ENCODE peak calls at places on chromosomes 16 and 17, in five cellular contexts. One of them, this sample, is unnamed.

GRCh38 chr17:81030726-81031570 is 4.0 kb upstream of the BAIAP2 start:
- DNase-seq in adrenal gland: no peak
- DNase-seq in progenitor cell of endocrine pancreas: no peak
- DNase-seq in Peyer's patch: no peak
- DNase-seq in SK-N-SH: no peak
- DNase-seq in this sample: no peak

GRCh38 chr17:59154335-59154720 is 658 bp downstream of the SKA2 start:
- DNase-seq in adrenal gland: peak; percentile 54
- DNase-seq in progenitor cell of endocrine pancreas: peak; percentile 16
- DNase-seq in SK-N-SH: peak; percentile 53
- DNase-seq in Peyer's patch: peak; percentile 33
- DNase-seq in this sample: peak; percentile 9

GRCh38 chr17:2855063-2855600 is 58.9 kb downstream of the RAP1GAP2 start:
- DNase-seq in progenitor cell of endocrine pancreas: no peak
- DNase-seq in adrenal gland: no peak
- DNase-seq in SK-N-SH: no peak
- DNase-seq in Peyer's patch: no peak
- DNase-seq in this sample: no peak

GRCh38 chr17:41982026-41982989 is 15.7 kb downstream of the CNP start:
- DNase-seq in progenitor cell of endocrine pancreas: no peak
- DNase-seq in Peyer's patch: no peak
- DNase-seq in adrenal gland: peak; percentile 73
- DNase-seq in SK-N-SH: no peak
- DNase-seq in this sample: no peak

GRCh38 chr17:45092932-45093430 is 31.9 kb downstream of the NMT1 start:
- DNase-seq in progenitor cell of endocrine pancreas: no peak
- DNase-seq in Peyer's patch: peak; percentile 29
- DNase-seq in adrenal gland: peak; percentile 96
- DNase-seq in SK-N-SH: no peak
- DNase-seq in this sample: no peak

GRCh38 chr17:63544467-63545301 is 5.6 kb upstream of the DCAF7 start:
- DNase-seq in Peyer's patch: no peak
- DNase-seq in adrenal gland: no peak
- DNase-seq in SK-N-SH: peak; percentile 22
- DNase-seq in progenitor cell of endocrine pancreas: no peak
- DNase-seq in this sample: no peak

GRCh38 chr17:1813088-1813487 is 16.6 kb downstream of the SMYD4 start:
- DNase-seq in adrenal gland: no peak
- DNase-seq in Peyer's patch: no peak
- DNase-seq in progenitor cell of endocrine pancreas: no peak
- DNase-seq in SK-N-SH: no peak
- DNase-seq in this sample: no peak

GRCh38 chr17:16465861-16466338 is 26.1 kb downstream of the LRRC75A start:
- DNase-seq in Peyer's patch: no peak
- DNase-seq in adrenal gland: no peak
- DNase-seq in progenitor cell of endocrine pancreas: no peak
- DNase-seq in SK-N-SH: no peak
- DNase-seq in this sample: no peak

GRCh38 chr16:70729292-70729691 is 43.4 kb upstream of the MTSS2 start:
- DNase-seq in SK-N-SH: no peak
- DNase-seq in adrenal gland: no peak
- DNase-seq in progenitor cell of endocrine pancreas: no peak
- DNase-seq in Peyer's patch: no peak
- DNase-seq in this sample: no peak

GRCh38 chr17:74768069-74768762 is 7.9 kb downstream of the NAT9 start:
- DNase-seq in Peyer's patch: no peak
- DNase-seq in SK-N-SH: peak; percentile 52
- DNase-seq in adrenal gland: peak; percentile 98
- DNase-seq in progenitor cell of endocrine pancreas: no peak
- DNase-seq in this sample: no peak

GRCh38 chr17:75061055-75061438 is 14.0 kb downstream of the KCTD2 start:
- DNase-seq in Peyer's patch: no peak
- DNase-seq in adrenal gland: no peak
- DNase-seq in SK-N-SH: no peak
- DNase-seq in progenitor cell of endocrine pancreas: no peak
- DNase-seq in this sample: no peak

GRCh38 chr17:29613371-29613837 is 9.3 kb downstream of the CORO6 start:
- DNase-seq in adrenal gland: peak; percentile 96
- DNase-seq in Peyer's patch: peak; percentile 88
- DNase-seq in progenitor cell of endocrine pancreas: peak; percentile 88
- DNase-seq in SK-N-SH: peak; percentile 35
- DNase-seq in this sample: peak; percentile 93

GRCh38 chr16:87002717-87003413 is 314.3 kb downstream of the C16orf95 start:
- DNase-seq in progenitor cell of endocrine pancreas: no peak
- DNase-seq in Peyer's patch: no peak
- DNase-seq in adrenal gland: no peak
- DNase-seq in SK-N-SH: no peak
- DNase-seq in this sample: no peak

GRCh38 chr17:38431343-38432145 is 3.3 kb downstream of the ARHGAP23 start:
- DNase-seq in Peyer's patch: no peak
- DNase-seq in adrenal gland: no peak
- DNase-seq in SK-N-SH: no peak
- DNase-seq in progenitor cell of endocrine pancreas: no peak
- DNase-seq in this sample: no peak

GRCh38 chr17:49249292-49249794 is 18.8 kb upstream of the PHOSPHO1 start:
- DNase-seq in adrenal gland: no peak
- DNase-seq in SK-N-SH: no peak
- DNase-seq in progenitor cell of endocrine pancreas: no peak
- DNase-seq in Peyer's patch: no peak
- DNase-seq in this sample: no peak

GRCh38 chr16:80319181-80319580 is 221.6 kb upstream of the DYNLRB2 start:
- DNase-seq in progenitor cell of endocrine pancreas: no peak
- DNase-seq in Peyer's patch: no peak
- DNase-seq in SK-N-SH: no peak
- DNase-seq in adrenal gland: no peak
- DNase-seq in this sample: no peak

GRCh38 chr17:70995997-70996396 is 826.7 kb downstream of the KCNJ2 start:
- DNase-seq in adrenal gland: no peak
- DNase-seq in progenitor cell of endocrine pancreas: no peak
- DNase-seq in SK-N-SH: no peak
- DNase-seq in Peyer's patch: no peak
- DNase-seq in this sample: no peak

GRCh38 chr17:82495844-82496528 is 23.5 kb upstream of the FOXK2 start:
- DNase-seq in SK-N-SH: peak; percentile 10
- DNase-seq in adrenal gland: no peak
- DNase-seq in progenitor cell of endocrine pancreas: no peak
- DNase-seq in Peyer's patch: no peak
- DNase-seq in this sample: no peak

GRCh38 chr17:42221886-42222745 is 27.8 kb upstream of the GHDC start:
- DNase-seq in SK-N-SH: peak; percentile 77
- DNase-seq in progenitor cell of endocrine pancreas: no peak
- DNase-seq in Peyer's patch: peak; percentile 30
- DNase-seq in adrenal gland: peak; percentile 49
- DNase-seq in this sample: peak; percentile 63

GRCh38 chr16:56190903-56191806 is at the start of gene GNAO1:
- DNase-seq in adrenal gland: peak; percentile 60
- DNase-seq in progenitor cell of endocrine pancreas: peak; percentile 52
- DNase-seq in SK-N-SH: peak; percentile 94
- DNase-seq in Peyer's patch: peak; percentile 31
- DNase-seq in this sample: peak; percentile 33

GRCh38 chr17:15893333-15894024 is 51.5 kb upstream of the ADORA2B start:
- DNase-seq in progenitor cell of endocrine pancreas: no peak
- DNase-seq in SK-N-SH: no peak
- DNase-seq in adrenal gland: no peak
- DNase-seq in Peyer's patch: no peak
- DNase-seq in this sample: no peak

GRCh38 chr17:41404024-41404651 is 6.7 kb upstream of the KRT31 start:
- DNase-seq in Peyer's patch: no peak
- DNase-seq in SK-N-SH: no peak
- DNase-seq in adrenal gland: peak; percentile 47
- DNase-seq in progenitor cell of endocrine pancreas: no peak
- DNase-seq in this sample: peak; percentile 20

GRCh38 chr17:74759243-74759801 is 10.9 kb downstream of the NHERF1 start:
- DNase-seq in Peyer's patch: peak; percentile 76
- DNase-seq in adrenal gland: no peak
- DNase-seq in SK-N-SH: peak; percentile 38
- DNase-seq in progenitor cell of endocrine pancreas: no peak
- DNase-seq in this sample: peak; percentile 42

GRCh38 chr16:58085584-58086251 is 43.5 kb downstream of the CFAP20 start:
- DNase-seq in adrenal gland: no peak
- DNase-seq in progenitor cell of endocrine pancreas: no peak
- DNase-seq in Peyer's patch: no peak
- DNase-seq in SK-N-SH: peak; percentile 37
- DNase-seq in this sample: no peak

GRCh38 chr17:77899494-77899893 is 59.0 kb upstream of the TNRC6C start:
- DNase-seq in Peyer's patch: no peak
- DNase-seq in progenitor cell of endocrine pancreas: no peak
- DNase-seq in SK-N-SH: no peak
- DNase-seq in adrenal gland: no peak
- DNase-seq in this sample: no peak

GRCh38 chr17:64357191-64357981 is 33.3 kb downstream of the PECAM1 start:
- DNase-seq in adrenal gland: no peak
- DNase-seq in Peyer's patch: no peak
- DNase-seq in SK-N-SH: no peak
- DNase-seq in progenitor cell of endocrine pancreas: no peak
- DNase-seq in this sample: no peak

GRCh38 chr16:51982715-51983680 is 563.9 kb downstream of the TOX3 start:
- DNase-seq in adrenal gland: peak; percentile 45
- DNase-seq in SK-N-SH: peak; percentile 48
- DNase-seq in Peyer's patch: no peak
- DNase-seq in progenitor cell of endocrine pancreas: peak; percentile 42
- DNase-seq in this sample: no peak

GRCh38 chr16:53666816-53667415 is 36.7 kb downstream of the RPGRIP1L start:
- DNase-seq in progenitor cell of endocrine pancreas: no peak
- DNase-seq in Peyer's patch: no peak
- DNase-seq in adrenal gland: no peak
- DNase-seq in SK-N-SH: no peak
- DNase-seq in this sample: no peak

GRCh38 chr16:4958510-4959111 is 481 bp downstream of the SEC14L5 start:
- DNase-seq in Peyer's patch: no peak
- DNase-seq in SK-N-SH: no peak
- DNase-seq in progenitor cell of endocrine pancreas: no peak
- DNase-seq in adrenal gland: no peak
- DNase-seq in this sample: no peak
- TF ChIP-seq CTCF in Peyer's patch: no peak
- TF ChIP-seq CTCF in SK-N-SH: no peak
- TF ChIP-seq CTCF in progenitor cell of endocrine pancreas: no peak
- TF ChIP-seq CTCF in adrenal gland: no peak
- TF ChIP-seq CTCF in this sample: no peak

GRCh38 chr17:47934856-47935255 is 6.5 kb upstream of the PNPO start:
- DNase-seq in adrenal gland: no peak
- DNase-seq in progenitor cell of endocrine pancreas: no peak
- DNase-seq in Peyer's patch: no peak
- DNase-seq in SK-N-SH: no peak
- DNase-seq in this sample: no peak

GRCh38 chr17:47931848-47932247 is 9.5 kb upstream of the PNPO start:
- DNase-seq in SK-N-SH: no peak
- DNase-seq in adrenal gland: no peak
- DNase-seq in Peyer's patch: no peak
- DNase-seq in progenitor cell of endocrine pancreas: no peak
- DNase-seq in this sample: no peak

GRCh38 chr17:47941246-47941997 is at the start of gene PNPO:
- DNase-seq in Peyer's patch: peak; percentile 96
- DNase-seq in SK-N-SH: peak; percentile 98
- DNase-seq in progenitor cell of endocrine pancreas: peak; percentile 45
- DNase-seq in adrenal gland: peak; percentile 98
- DNase-seq in this sample: peak; percentile 91

GRCh38 chr17:47937915-47938314 is 3.5 kb upstream of the PNPO start:
- DNase-seq in adrenal gland: no peak
- DNase-seq in progenitor cell of endocrine pancreas: no peak
- DNase-seq in Peyer's patch: no peak
- DNase-seq in SK-N-SH: no peak
- DNase-seq in this sample: no peak

GRCh38 chr17:47935961-47936360 is 5.4 kb upstream of the PNPO start:
- DNase-seq in progenitor cell of endocrine pancreas: no peak
- DNase-seq in adrenal gland: no peak
- DNase-seq in Peyer's patch: no peak
- DNase-seq in SK-N-SH: no peak
- DNase-seq in this sample: no peak
- TF ChIP-seq CTCF in progenitor cell of endocrine pancreas: no peak
- TF ChIP-seq CTCF in adrenal gland: no peak
- TF ChIP-seq CTCF in Peyer's patch: no peak
- TF ChIP-seq CTCF in SK-N-SH: no peak
- TF ChIP-seq CTCF in this sample: no peak

GRCh38 chr16:89489731-89490385 is 503 bp downstream of the ANKRD11 start:
- DNase-seq in progenitor cell of endocrine pancreas: peak; percentile 20
- DNase-seq in adrenal gland: no peak
- DNase-seq in Peyer's patch: no peak
- DNase-seq in SK-N-SH: peak; percentile 54
- DNase-seq in this sample: no peak

GRCh38 chr16:89489040-89489721 is 1.2 kb downstream of the ANKRD11 start:
- DNase-seq in SK-N-SH: peak; percentile 85
- DNase-seq in progenitor cell of endocrine pancreas: peak; percentile 58
- DNase-seq in Peyer's patch: peak; percentile 91
- DNase-seq in adrenal gland: peak; percentile 88
- DNase-seq in this sample: peak; percentile 79

GRCh38 chr16:89491974-89492687 is 1.8 kb upstream of the ANKRD11 start:
- DNase-seq in adrenal gland: no peak
- DNase-seq in progenitor cell of endocrine pancreas: no peak
- DNase-seq in SK-N-SH: peak; percentile 44
- DNase-seq in Peyer's patch: no peak
- DNase-seq in this sample: no peak

GRCh38 chr16:89490386-89491237 is at the start of gene ANKRD11:
- DNase-seq in SK-N-SH: peak; percentile 100
- DNase-seq in Peyer's patch: peak; percentile 97
- DNase-seq in progenitor cell of endocrine pancreas: peak; percentile 97
- DNase-seq in adrenal gland: peak; percentile 100
- DNase-seq in this sample: peak; percentile 97

GRCh38 chr16:89491238-89491869 is 993 bp upstream of the ANKRD11 start:
- DNase-seq in Peyer's patch: no peak
- DNase-seq in progenitor cell of endocrine pancreas: no peak
- DNase-seq in SK-N-SH: peak; percentile 46
- DNase-seq in adrenal gland: no peak
- DNase-seq in this sample: no peak
- TF ChIP-seq CTCF in Peyer's patch: peak; percentile 21
- TF ChIP-seq CTCF in progenitor cell of endocrine pancreas: peak; percentile 42
- TF ChIP-seq CTCF in SK-N-SH: peak; percentile 33
- TF ChIP-seq CTCF in adrenal gland: peak; percentile 16
- TF ChIP-seq CTCF in this sample: no peak

DNA sequence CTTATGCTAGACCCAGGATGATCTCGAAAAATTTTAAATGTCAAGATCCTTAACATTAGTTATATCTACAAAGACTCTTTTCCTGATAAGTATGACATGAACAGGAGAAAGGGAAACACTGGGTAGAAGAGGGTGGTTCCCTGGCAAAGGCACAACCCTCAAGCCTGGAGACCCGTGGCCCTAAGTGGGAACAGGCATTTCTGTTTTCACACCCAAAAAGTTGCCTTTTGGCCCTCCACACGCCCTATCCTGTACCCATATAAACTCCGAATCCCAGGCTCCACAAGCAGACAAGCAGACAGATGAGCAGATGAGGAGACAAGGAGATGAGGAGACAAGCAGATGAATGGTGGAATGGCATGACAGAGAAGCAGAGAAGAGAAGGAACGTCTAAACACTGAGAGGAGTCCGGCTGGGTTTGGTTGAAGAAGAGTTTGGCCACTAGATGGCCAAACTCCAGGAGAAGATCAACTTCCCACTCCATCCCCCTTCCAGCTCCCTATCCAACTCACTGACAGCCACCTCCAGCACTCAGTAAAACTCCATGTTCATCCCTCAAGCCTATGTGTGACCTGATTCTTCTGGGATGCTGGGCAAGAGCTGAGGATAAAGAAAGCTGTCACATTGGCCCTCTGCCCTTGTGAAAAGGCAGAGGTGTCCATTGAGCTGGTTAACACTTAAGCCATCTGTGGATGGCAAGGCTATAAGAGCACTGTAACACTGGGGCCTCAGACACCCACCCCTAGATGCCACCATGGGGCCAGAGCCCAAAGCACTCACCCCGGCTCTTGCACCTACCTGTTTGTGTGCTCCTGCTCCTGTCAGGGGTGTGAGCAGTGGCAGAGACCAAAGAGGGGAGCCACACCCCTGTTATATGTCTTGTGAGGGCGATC is 139.6 kb upstream of the FAM20A start:
- DNase-seq in adrenal gland: no peak
- DNase-seq in progenitor cell of endocrine pancreas: no peak
- DNase-seq in Peyer's patch: no peak
- DNase-seq in SK-N-SH: no peak
- DNase-seq in this sample: no peak
- TF ChIP-seq CTCF in adrenal gland: no peak
- TF ChIP-seq CTCF in progenitor cell of endocrine pancreas: no peak
- TF ChIP-seq CTCF in Peyer's patch: no peak
- TF ChIP-seq CTCF in SK-N-SH: peak; percentile 24
- TF ChIP-seq CTCF in this sample: no peak

This sample was measured in CD4-positive, alpha-beta T cell.